ENCODE peak calls at places on chromosomes 2 and 18, in ten cellular contexts. K is tibial nerve, Q is WERI-Rb-1, L is HFFc6, C is fibroblast of pulmonary artery, X is body of pancreas, U is PC-3, P is foreskin fibroblast, N is nephron progenitor cell, V is B cell. B is an unnamed sample.

GRCh38 chr2:229815858-229816257 is 101.5 kb upstream of the DNER start:
- DNase-seq in K (no peak), Q (no peak), L (peak; percentile 59), C (peak; percentile 51), X (no peak), U (peak; percentile 51), P (peak; percentile 45), N (no peak), V (no peak), B (no peak)

GRCh38 chr2:218022131-218022850 is 19.5 kb upstream of the TNS1 start:
- DNase-seq in K (no peak), Q (peak; percentile 46), L (no peak), C (no peak), X (no peak), U (no peak), P (no peak), N (no peak), V (peak; percentile 6), B (peak; percentile 20)

GRCh38 chr2:222088561-222088960 is 210.2 kb downstream of the PAX3 start:
- DNase-seq in K (no peak), Q (no peak), L (no peak), C (no peak), X (no peak), U (no peak), P (no peak), N (no peak), V (no peak), B (no peak)

GRCh38 chr2:44038277-44038676 is 42.5 kb upstream of the LRPPRC start:
- DNase-seq in K (no peak), Q (no peak), L (no peak), C (no peak), X (no peak), U (no peak), P (no peak), N (no peak), V (no peak), B (no peak)

GRCh38 chr2:219184116-219184515 is 6.0 kb downstream of the RETREG2 start:
- DNase-seq in K (no peak), Q (peak; percentile 84), L (no peak), C (no peak), X (no peak), U (no peak), P (no peak), N (no peak), V (no peak), B (no peak)

GRCh38 chr2:178899664-178900063 is 92.4 kb upstream of the TTN start:
- DNase-seq in K (no peak), Q (no peak), L (no peak), C (no peak), X (no peak), U (peak; percentile 44), P (peak; percentile 15), N (no peak), V (no peak), B (no peak)

GRCh38 chr2:66840321-66841014 is 405.5 kb downstream of the MEIS1 start:
- DNase-seq in K (no peak), Q (no peak), L (peak; percentile 25), C (peak; percentile 89), X (no peak), U (peak; percentile 9), P (peak; percentile 80), N (no peak), V (no peak), B (no peak)

GRCh38 chr2:218401834-218402370 is 2.2 kb downstream of the CTDSP1 start:
- DNase-seq in K (no peak), Q (no peak), L (no peak), C (no peak), X (no peak), U (no peak), P (no peak), N (no peak), V (no peak), B (no peak)

GRCh38 chr2:215775106-215775505 is 238.2 kb downstream of the MREG start:
- DNase-seq in K (no peak), Q (no peak), L (no peak), C (no peak), X (no peak), U (no peak), P (peak; percentile 42), N (no peak), V (no peak), B (no peak)

GRCh38 chr2:65265090-65266045 is 37.7 kb downstream of the ACTR2 start:
- DNase-seq in K (peak; percentile 70), Q (peak; percentile 39), L (peak; percentile 74), C (peak; percentile 93), X (peak; percentile 20), U (peak; percentile 74), P (peak; percentile 89), N (peak; percentile 21), V (no peak), B (no peak)

GRCh38 chr2:126838718-126838985 is 60.0 kb upstream of the TEX51 start:
- DNase-seq in K (no peak), Q (no peak), L (no peak), C (no peak), X (no peak), U (no peak), P (no peak), N (no peak), V (no peak), B (no peak)

GRCh38 chr2:37219046-37219445 is 12.3 kb downstream of the CEBPZ start:
- DNase-seq in K (no peak), Q (no peak), L (no peak), C (no peak), X (no peak), U (no peak), P (no peak), N (no peak), V (no peak), B (no peak)

GRCh38 chr2:160952462-160952861 is 207.8 kb upstream of the TANK start:
- DNase-seq in K (no peak), Q (no peak), L (no peak), C (peak; percentile 57), X (peak; percentile 7), U (no peak), P (peak; percentile 13), N (peak; percentile 28), V (no peak), B (no peak)

GRCh38 chr2:201465524-201465971 is 14.0 kb downstream of the STRADB start:
- DNase-seq in K (no peak), Q (no peak), L (peak; percentile 13), C (no peak), X (no peak), U (no peak), P (peak; percentile 60), N (no peak), V (no peak), B (peak; percentile 67)

GRCh38 chr2:217846321-217846743 is 156.5 kb downstream of the TNS1 start:
- DNase-seq in K (no peak), Q (no peak), L (no peak), C (no peak), X (peak; percentile 37), U (peak; percentile 42), P (no peak), N (no peak), V (no peak), B (no peak)

GRCh38 chr2:231384970-231385369 is 10.5 kb upstream of the B3GNT7 start:
- DNase-seq in K (no peak), Q (no peak), L (peak; percentile 6), C (no peak), X (no peak), U (peak; percentile 42), P (peak; percentile 65), N (no peak), V (no peak), B (no peak)

GRCh38 chr2:201777869-201778268 is 2.9 kb downstream of the ALS2 start:
- DNase-seq in K (no peak), Q (no peak), L (no peak), C (no peak), X (no peak), U (no peak), P (no peak), N (no peak), V (no peak), B (no peak)

DNA sequence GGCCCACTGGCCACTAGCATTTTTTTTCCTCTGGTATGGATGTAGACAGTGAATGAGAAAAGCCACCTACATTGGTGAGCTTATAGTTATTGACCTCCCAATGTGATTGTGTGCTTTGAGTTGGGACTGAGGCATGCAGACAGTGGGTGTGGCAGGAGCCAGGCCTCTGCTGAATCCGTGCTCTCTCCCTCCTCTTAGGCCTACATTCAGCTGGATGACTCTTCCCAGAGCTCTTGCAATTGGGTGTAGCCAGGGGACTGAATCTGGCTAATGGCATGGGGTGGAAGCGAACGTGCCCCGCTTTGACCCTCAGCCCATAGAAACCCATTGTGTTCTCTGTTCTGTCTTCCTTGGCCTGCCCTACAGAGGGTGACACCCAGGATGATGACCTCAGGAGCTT is 698.3 kb upstream of the HS6ST1 start:
- DNase-seq in K (no peak), Q (no peak), L (no peak), C (no peak), X (no peak), U (no peak), P (no peak), N (no peak), V (no peak), B (no peak)
- TF ChIP-seq CTCF in K (no peak), Q (no peak), L (no peak), C (no peak), X (no peak), U (no peak), P (no peak), N (no peak), V (no peak), B (no peak)

GRCh38 chr2:8544786-8545631 is 136.8 kb upstream of the ID2 start:
- DNase-seq in K (no peak), Q (peak; percentile 88), L (peak; percentile 68), C (peak; percentile 77), X (peak; percentile 47), U (peak; percentile 56), P (peak; percentile 85), N (no peak), V (peak; percentile 71), B (peak; percentile 81)
- TF ChIP-seq CTCF in K (peak; percentile 11), Q (peak; percentile 72), L (peak; percentile 72), C (peak; percentile 29), X (peak; percentile 22), U (peak; percentile 64), P (peak; percentile 60), N (no peak), V (peak; percentile 39), B (no peak)

DNA sequence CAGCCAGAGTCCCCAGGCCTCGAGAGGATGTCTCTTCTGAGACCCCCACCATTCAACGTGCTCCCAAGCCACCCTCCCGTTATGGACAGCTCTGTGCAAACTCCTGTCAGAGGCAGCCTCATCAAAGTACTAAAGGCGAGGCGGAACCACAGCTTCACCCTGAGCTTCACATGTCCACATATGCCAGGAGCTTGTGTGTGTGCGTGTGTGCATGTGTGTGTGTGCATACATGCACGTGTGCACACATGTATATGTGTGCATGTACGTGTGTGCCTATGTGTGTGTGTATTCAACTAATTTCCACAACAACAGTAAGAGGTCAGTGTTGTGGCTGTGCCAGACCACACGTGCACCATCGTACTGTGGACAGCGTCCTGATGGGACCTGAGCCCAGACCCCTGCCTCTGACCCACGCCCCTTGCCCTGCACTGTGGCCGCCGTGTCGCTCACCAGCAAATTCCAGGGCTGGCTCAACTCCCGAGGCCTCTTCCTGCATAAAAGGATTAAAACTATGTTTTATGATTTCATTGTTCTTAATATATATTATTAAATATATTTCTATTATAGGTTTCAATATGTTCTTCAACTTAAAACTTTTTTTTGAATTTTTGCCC is 444.8 kb downstream of the EIPR1 start:
- DNase-seq in K (no peak), Q (no peak), L (no peak), C (no peak), X (no peak), U (no peak), P (no peak), N (no peak), V (no peak), B (no peak)
- TF ChIP-seq CTCF in K (no peak), Q (no peak), L (no peak), C (no peak), X (no peak), U (no peak), P (no peak), N (no peak), V (no peak), B (no peak)

GRCh38 chr18:73136134-73136533 is 268.3 kb upstream of the NETO1 start:
- DNase-seq in K (no peak), Q (no peak), L (peak; percentile 42), C (no peak), X (no peak), U (peak; percentile 67), P (peak; percentile 5), N (no peak), V (peak; percentile 11), B (no peak)
- TF ChIP-seq CTCF in K (no peak), Q (peak; percentile 15), L (peak; percentile 80), C (no peak), X (no peak), U (peak; percentile 81), P (no peak), N (peak; percentile 33), V (peak; percentile 67), B (no peak)

B was measured in glutamatergic neuron.